ENCODE peak calls at places on chromosomes 11 and 22, in four cellular contexts. A is lung microvascular endothelial cell, F is smooth muscle cell of the brain vasculature, M is cardiac muscle cell. T is an unnamed sample.

GRCh38 chr11:11579012-11579755 is 42.6 kb downstream of the GALNT18 start:
- DNase-seq in A (no peak), M (no peak), F (no peak), T (no peak)

GRCh38 chr11:120141144-120142071 is 3.5 kb upstream of the TRIM29 start:
- DNase-seq in M (no peak), F (no peak), A (no peak), T (no peak)

GRCh38 chr22:48489551-48490512 is 1337.8 kb downstream of the BRD1 start:
- DNase-seq in F (no peak), M (peak; percentile 21), A (no peak), T (no peak)

GRCh38 chr22:17077255-17077654 is 7.5 kb upstream of the IL17RA start:
- DNase-seq in F (no peak), M (peak; percentile 35), A (no peak), T (no peak)

GRCh38 chr11:119258983-119259382 is 52.8 kb downstream of the CBL start:
- DNase-seq in A (no peak), M (no peak), F (no peak), T (no peak)

GRCh38 chr11:70120674-70121073 is 42.6 kb downstream of the ANO1 start:
- DNase-seq in A (no peak), M (no peak), F (no peak), T (no peak)

GRCh38 chr11:30586251-30587144 is at the start of gene MPPED2:
- DNase-seq in F (no peak), A (no peak), M (no peak), T (no peak)

GRCh38 chr22:41245917-41246499 is 5.3 kb upstream of the CHADL start:
- DNase-seq in A (no peak), M (no peak), F (no peak), T (no peak)

GRCh38 chr22:46049726-46050450 is 72.9 kb upstream of the WNT7B start:
- DNase-seq in F (no peak), M (no peak), A (no peak), T (no peak)

GRCh38 chr11:3854660-3854976 is 846 bp upstream of the STIM1 start:
- DNase-seq in M (no peak), F (no peak), A (no peak), T (no peak)

GRCh38 chr22:22810018-22810427 is 77.6 kb upstream of the IGLL5 start:
- DNase-seq in A (peak; percentile 24), F (no peak), M (peak; percentile 45), T (peak; percentile 51)

GRCh38 chr22:45680932-45681700 is 9.5 kb downstream of the ATXN10 start:
- DNase-seq in A (peak; percentile 30), F (no peak), M (peak; percentile 47), T (no peak)

GRCh38 chr11:7485136-7485853 is at the start of gene OLFML1:
- DNase-seq in M (peak; percentile 39), A (no peak), F (no peak), T (no peak)

GRCh38 chr11:47328449-47329390 is 23.8 kb downstream of the MYBPC3 start:
- DNase-seq in A (no peak), M (no peak), F (no peak), T (no peak)

GRCh38 chr11:64870176-64870892 is 8.1 kb downstream of the EHD1 start:
- DNase-seq in M (peak; percentile 61), A (peak; percentile 84), F (no peak), T (no peak)

GRCh38 chr22:36862251-36863242 is 1.7 kb downstream of the NCF4 start:
- DNase-seq in F (no peak), A (no peak), M (no peak), T (no peak)

GRCh38 chr22:23183107-23183698 is 2.9 kb downstream of the BCR start:
- DNase-seq in A (peak; percentile 75), M (peak; percentile 76), F (peak; percentile 43), T (no peak)

GRCh38 chr11:1305063-1305495 is 4.4 kb downstream of the TOLLIP start:
- DNase-seq in A (no peak), M (no peak), F (no peak), T (no peak)

GRCh38 chr11:75277211-75277805 is 36.7 kb downstream of the TPBGL start:
- DNase-seq in M (no peak), A (no peak), F (no peak), T (no peak)

GRCh38 chr11:60594998-60595637 is 79.9 kb downstream of the MS4A13 start:
- DNase-seq in M (no peak), A (no peak), F (no peak), T (no peak)

GRCh38 chr11:18192988-18193387 is 20.4 kb downstream of the MRGPRX4 start:
- DNase-seq in F (no peak), A (no peak), M (no peak), T (no peak)

GRCh38 chr11:123195182-123196059 is at the start of gene CLMP:
- DNase-seq in M (peak; percentile 86), F (no peak), A (peak; percentile 27), T (no peak)

GRCh38 chr11:46264030-46264429 is 13.4 kb upstream of the CREB3L1 start:
- DNase-seq in A (no peak), F (no peak), M (no peak), T (no peak)

GRCh38 chr11:66172146-66172545 is 96.3 kb upstream of the RAB1B start:
- DNase-seq in M (peak; percentile 37), F (no peak), A (no peak), T (peak; percentile 4)

GRCh38 chr22:21876486-21877176 is 9.2 kb upstream of the MAPK1 start:
- DNase-seq in M (peak; percentile 80), A (peak; percentile 31), F (no peak), T (peak; percentile 4)